ENCODE peak calls at places on chromosomes 12 and 14, in eight cellular contexts. One of them, this sample, is unnamed. For H3K4me1, the result is how much of the 10 kb centered on the place peaks cover.

GRCh38 chr12:113348849-113349536 is 9.4 kb upstream of the PLBD2 start:
- DNase-seq in hepatocyte: no peak
- DNase-seq in astrocyte: no peak
- DNase-seq in GM12878: no peak
- DNase-seq in H9: peak
- DNase-seq in K562: no peak
- DNase-seq in HCT116: no peak
- DNase-seq in fibroblast of lung: no peak
- DNase-seq in this sample: no peak

GRCh38 chr12:115306380-115306779 is 622.4 kb upstream of the TBX3 start:
- DNase-seq in hepatocyte: no peak
- DNase-seq in astrocyte: no peak
- DNase-seq in GM12878: no peak
- DNase-seq in H9: no peak
- DNase-seq in K562: no peak
- DNase-seq in HCT116: no peak
- DNase-seq in fibroblast of lung: peak
- DNase-seq in this sample: no peak

GRCh38 chr12:110536834-110537604 is 34.9 kb downstream of the RAD9B start:
- DNase-seq in hepatocyte: no peak
- DNase-seq in astrocyte: no peak
- DNase-seq in GM12878: no peak
- DNase-seq in H9: no peak
- DNase-seq in K562: no peak
- DNase-seq in HCT116: no peak
- DNase-seq in fibroblast of lung: no peak
- DNase-seq in this sample: peak

GRCh38 chr12:124694250-124694649 is 126.8 kb upstream of the NCOR2 start:
- DNase-seq in hepatocyte: no peak
- DNase-seq in astrocyte: no peak
- DNase-seq in GM12878: no peak
- DNase-seq in H9: no peak
- DNase-seq in K562: no peak
- DNase-seq in HCT116: no peak
- DNase-seq in fibroblast of lung: no peak
- DNase-seq in this sample: no peak

GRCh38 chr12:54147186-54147585 is 41.6 kb downstream of the SMUG1 start:
- DNase-seq in hepatocyte: no peak
- DNase-seq in astrocyte: no peak
- DNase-seq in GM12878: no peak
- DNase-seq in H9: no peak
- DNase-seq in K562: no peak
- DNase-seq in HCT116: no peak
- DNase-seq in fibroblast of lung: no peak
- DNase-seq in this sample: no peak

GRCh38 chr12:62787023-62787422 is 147.9 kb downstream of the PPM1H start:
- DNase-seq in hepatocyte: no peak
- DNase-seq in astrocyte: no peak
- DNase-seq in GM12878: no peak
- DNase-seq in H9: no peak
- DNase-seq in K562: no peak
- DNase-seq in HCT116: no peak
- DNase-seq in fibroblast of lung: no peak
- DNase-seq in this sample: no peak

GRCh38 chr12:119082496-119082895 is 96.2 kb upstream of the HSPB8 start:
- DNase-seq in hepatocyte: no peak
- DNase-seq in astrocyte: no peak
- DNase-seq in GM12878: no peak
- DNase-seq in H9: no peak
- DNase-seq in K562: no peak
- DNase-seq in HCT116: no peak
- DNase-seq in fibroblast of lung: no peak
- DNase-seq in this sample: no peak

GRCh38 chr14:50064993-50065392 is 51.4 kb downstream of the VCPKMT start:
- DNase-seq in hepatocyte: no peak
- DNase-seq in astrocyte: peak
- DNase-seq in GM12878: peak
- DNase-seq in H9: no peak
- DNase-seq in K562: no peak
- DNase-seq in HCT116: no peak
- DNase-seq in fibroblast of lung: peak
- DNase-seq in this sample: peak

GRCh38 chr12:54047964-54048303 is 5.7 kb upstream of the HOXC4 start:
- DNase-seq in hepatocyte: no peak
- DNase-seq in astrocyte: no peak
- DNase-seq in GM12878: no peak
- DNase-seq in H9: no peak
- DNase-seq in K562: no peak
- DNase-seq in HCT116: no peak
- DNase-seq in fibroblast of lung: no peak
- DNase-seq in this sample: no peak

GRCh38 chr14:39398382-39398781 is 33.9 kb downstream of the FBXO33 start:
- DNase-seq in hepatocyte: no peak
- DNase-seq in astrocyte: no peak
- DNase-seq in GM12878: no peak
- DNase-seq in H9: no peak
- DNase-seq in K562: no peak
- DNase-seq in HCT116: no peak
- DNase-seq in fibroblast of lung: no peak
- DNase-seq in this sample: no peak

GRCh38 chr12:31872831-31873604 is 86.2 kb upstream of the RESF1 start:
- DNase-seq in hepatocyte: no peak
- DNase-seq in astrocyte: no peak
- DNase-seq in GM12878: no peak
- DNase-seq in H9: no peak
- DNase-seq in K562: no peak
- DNase-seq in HCT116: no peak
- DNase-seq in fibroblast of lung: no peak
- DNase-seq in this sample: no peak

GRCh38 chr14:105495101-105495989 is 4.3 kb downstream of the TEDC1 start:
- DNase-seq in hepatocyte: peak
- DNase-seq in astrocyte: no peak
- DNase-seq in GM12878: no peak
- DNase-seq in H9: peak
- DNase-seq in K562: no peak
- DNase-seq in HCT116: no peak
- DNase-seq in fibroblast of lung: no peak
- DNase-seq in this sample: no peak

GRCh38 chr14:85333313-85333712 is 196.6 kb upstream of the FLRT2 start:
- DNase-seq in hepatocyte: no peak
- DNase-seq in astrocyte: peak
- DNase-seq in GM12878: no peak
- DNase-seq in H9: no peak
- DNase-seq in K562: no peak
- DNase-seq in HCT116: no peak
- DNase-seq in fibroblast of lung: peak
- DNase-seq in this sample: peak

GRCh38 chr12:12265571-12266388 is 1.1 kb downstream of the LRP6 start:
- DNase-seq in hepatocyte: peak
- DNase-seq in astrocyte: peak
- DNase-seq in GM12878: no peak
- DNase-seq in H9: no peak
- DNase-seq in K562: no peak
- DNase-seq in HCT116: no peak
- DNase-seq in fibroblast of lung: peak
- DNase-seq in this sample: peak

GRCh38 chr14:99273025-99273723 is 1.2 kb upstream of the BCL11B start:
- DNase-seq in hepatocyte: peak
- DNase-seq in astrocyte: no peak
- DNase-seq in GM12878: no peak
- DNase-seq in H9: peak
- DNase-seq in K562: no peak
- DNase-seq in HCT116: no peak
- DNase-seq in fibroblast of lung: no peak
- DNase-seq in this sample: peak

GRCh38 chr12:20305470-20305869 is 62.9 kb upstream of the PDE3A start:
- DNase-seq in hepatocyte: no peak
- DNase-seq in astrocyte: no peak
- DNase-seq in GM12878: no peak
- DNase-seq in H9: no peak
- DNase-seq in K562: no peak
- DNase-seq in HCT116: no peak
- DNase-seq in fibroblast of lung: no peak
- DNase-seq in this sample: no peak

GRCh38 chr12:98635657-98636323 is 8.8 kb downstream of the IKBIP start:
- DNase-seq in hepatocyte: no peak
- DNase-seq in astrocyte: peak
- DNase-seq in GM12878: peak
- DNase-seq in H9: no peak
- DNase-seq in K562: no peak
- DNase-seq in HCT116: peak
- DNase-seq in fibroblast of lung: peak
- DNase-seq in this sample: peak

GRCh38 chr12:3744216-3744883 is 8.6 kb downstream of the CRACR2A start:
- DNase-seq in hepatocyte: no peak
- DNase-seq in astrocyte: no peak
- DNase-seq in GM12878: no peak
- DNase-seq in H9: peak
- DNase-seq in K562: no peak
- DNase-seq in HCT116: no peak
- DNase-seq in fibroblast of lung: no peak
- DNase-seq in this sample: no peak

GRCh38 chr12:21001778-21002177 is 129.2 kb upstream of the SLCO1B1 start:
- DNase-seq in hepatocyte: no peak
- DNase-seq in astrocyte: no peak
- DNase-seq in GM12878: no peak
- DNase-seq in H9: peak
- DNase-seq in K562: no peak
- DNase-seq in HCT116: no peak
- DNase-seq in fibroblast of lung: no peak
- DNase-seq in this sample: no peak

GRCh38 chr12:62163368-62163767 is 96.8 kb upstream of the USP15 start:
- DNase-seq in hepatocyte: no peak
- DNase-seq in astrocyte: no peak
- DNase-seq in GM12878: no peak
- DNase-seq in H9: no peak
- DNase-seq in K562: no peak
- DNase-seq in HCT116: no peak
- DNase-seq in fibroblast of lung: no peak
- DNase-seq in this sample: no peak

GRCh38 chr14:39107624-39108023 is 4.6 kb upstream of the SEC23A start:
- DNase-seq in hepatocyte: peak
- DNase-seq in astrocyte: peak
- DNase-seq in GM12878: no peak
- DNase-seq in H9: no peak
- DNase-seq in K562: no peak
- DNase-seq in HCT116: no peak
- DNase-seq in fibroblast of lung: peak
- DNase-seq in this sample: peak

GRCh38 chr14:39880106-39880695 is 448.0 kb upstream of the FBXO33 start:
- DNase-seq in hepatocyte: no peak
- DNase-seq in astrocyte: no peak
- DNase-seq in GM12878: no peak
- DNase-seq in H9: no peak
- DNase-seq in K562: no peak
- DNase-seq in HCT116: no peak
- DNase-seq in fibroblast of lung: no peak
- DNase-seq in this sample: no peak

GRCh38 chr12:27209257-27209910 is 34.7 kb upstream of the STK38L start:
- DNase-seq in hepatocyte: no peak
- DNase-seq in astrocyte: no peak
- DNase-seq in GM12878: no peak
- DNase-seq in H9: no peak
- DNase-seq in K562: no peak
- DNase-seq in HCT116: no peak
- DNase-seq in fibroblast of lung: no peak
- DNase-seq in this sample: no peak
- H3K4me1 ChIP-seq in hepatocyte: under half
- H3K4me1 ChIP-seq in astrocyte: under half
- H3K4me1 ChIP-seq in GM12878: under half
- H3K4me1 ChIP-seq in H9: under half
- H3K4me1 ChIP-seq in K562: under half
- H3K4me1 ChIP-seq in HCT116: under half
- H3K4me1 ChIP-seq in fibroblast of lung: under half
- H3K4me1 ChIP-seq in this sample: under half

GRCh38 chr12:2627343-2628191 is 167.2 kb upstream of the FKBP4 start:
- DNase-seq in hepatocyte: no peak
- DNase-seq in astrocyte: no peak
- DNase-seq in GM12878: no peak
- DNase-seq in H9: no peak
- DNase-seq in K562: no peak
- DNase-seq in HCT116: no peak
- DNase-seq in fibroblast of lung: no peak
- DNase-seq in this sample: no peak
- H2AFZ ChIP-seq in hepatocyte: no peak
- H2AFZ ChIP-seq in astrocyte: peak
- H2AFZ ChIP-seq in GM12878: no peak
- H2AFZ ChIP-seq in H9: no peak
- H2AFZ ChIP-seq in K562: no peak
- H2AFZ ChIP-seq in HCT116: no peak
- H2AFZ ChIP-seq in fibroblast of lung: no peak
- H2AFZ ChIP-seq in this sample: no peak

DNA sequence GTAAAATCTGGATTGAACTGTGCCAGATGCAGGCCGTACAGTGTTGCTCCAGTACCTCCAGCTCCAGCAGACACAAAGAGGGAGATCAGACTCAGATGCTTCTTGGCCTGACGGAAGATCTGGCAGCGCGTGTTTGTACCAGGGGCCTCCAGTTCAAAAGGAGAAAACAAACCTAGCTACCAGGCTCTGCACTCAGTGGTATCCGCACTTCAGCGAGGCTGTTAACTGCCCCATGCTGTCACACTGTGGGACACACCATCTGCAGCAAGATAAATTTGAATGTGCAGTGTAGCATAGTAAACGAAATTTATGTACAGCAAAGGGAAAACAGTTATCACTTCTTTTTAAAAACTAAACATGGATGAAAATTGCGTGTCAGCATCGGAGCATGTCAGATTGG is 5.1 kb downstream of the DYNC1H1 start:
- DNase-seq in hepatocyte: no peak
- DNase-seq in astrocyte: no peak
- DNase-seq in GM12878: no peak
- DNase-seq in H9: no peak
- DNase-seq in K562: no peak
- DNase-seq in HCT116: no peak
- DNase-seq in fibroblast of lung: no peak
- DNase-seq in this sample: no peak
- H3K4me1 ChIP-seq in hepatocyte: under half
- H3K4me1 ChIP-seq in astrocyte: under half
- H3K4me1 ChIP-seq in GM12878: under half
- H3K4me1 ChIP-seq in H9: under half
- H3K4me1 ChIP-seq in K562: under half
- H3K4me1 ChIP-seq in HCT116: under half
- H3K4me1 ChIP-seq in fibroblast of lung: under half
- H3K4me1 ChIP-seq in this sample: under half

GRCh38 chr12:14964401-14964800 is 3.0 kb upstream of the ARHGDIB start:
- DNase-seq in hepatocyte: no peak
- DNase-seq in astrocyte: no peak
- DNase-seq in GM12878: no peak
- DNase-seq in H9: no peak
- DNase-seq in K562: no peak
- DNase-seq in HCT116: no peak
- DNase-seq in fibroblast of lung: no peak
- DNase-seq in this sample: no peak
- H2AFZ ChIP-seq in hepatocyte: no peak
- H2AFZ ChIP-seq in astrocyte: no peak
- H2AFZ ChIP-seq in GM12878: no peak
- H2AFZ ChIP-seq in H9: no peak
- H2AFZ ChIP-seq in K562: no peak
- H2AFZ ChIP-seq in HCT116: no peak
- H2AFZ ChIP-seq in fibroblast of lung: no peak
- H2AFZ ChIP-seq in this sample: peak

GRCh38 chr12:6073426-6073825 is 51.0 kb downstream of the VWF start:
- DNase-seq in hepatocyte: no peak
- DNase-seq in astrocyte: no peak
- DNase-seq in GM12878: no peak
- DNase-seq in H9: no peak
- DNase-seq in K562: no peak
- DNase-seq in HCT116: no peak
- DNase-seq in fibroblast of lung: no peak
- DNase-seq in this sample: no peak
- H3K4me1 ChIP-seq in hepatocyte: under half
- H3K4me1 ChIP-seq in astrocyte: under half
- H3K4me1 ChIP-seq in GM12878: under half
- H3K4me1 ChIP-seq in H9: under half
- H3K4me1 ChIP-seq in K562: under half
- H3K4me1 ChIP-seq in HCT116: under half
- H3K4me1 ChIP-seq in fibroblast of lung: under half
- H3K4me1 ChIP-seq in this sample: under half